ENCODE peak calls at places on chromosomes 2 and 18, in six cellular contexts. One of them, this sample, is unnamed.

GRCh38 chr2:119408221-119408619 is 23.4 kb upstream of the TMEM37 start:
- DNase-seq in IMR-90: no peak
- DNase-seq in mesendoderm: peak; percentile 93
- DNase-seq in neuronal stem cell: no peak
- DNase-seq in H9: peak; percentile 43
- DNase-seq in H1: no peak
- DNase-seq in this sample: no peak

GRCh38 chr2:54545700-54546450 is 89.7 kb downstream of the SPTBN1 start:
- DNase-seq in IMR-90: peak; percentile 67
- DNase-seq in mesendoderm: no peak
- DNase-seq in neuronal stem cell: no peak
- DNase-seq in H9: no peak
- DNase-seq in H1: no peak
- DNase-seq in this sample: peak; percentile 79

GRCh38 chr2:393711-394696 is 106.1 kb upstream of the ALKAL2 start:
- DNase-seq in IMR-90: no peak
- DNase-seq in mesendoderm: peak; percentile 98
- DNase-seq in neuronal stem cell: peak; percentile 12
- DNase-seq in H9: no peak
- DNase-seq in H1: peak; percentile 47
- DNase-seq in this sample: no peak

GRCh38 chr2:69810550-69810949 is 18.9 kb upstream of the GMCL1 start:
- DNase-seq in IMR-90: no peak
- DNase-seq in mesendoderm: no peak
- DNase-seq in neuronal stem cell: no peak
- DNase-seq in H9: no peak
- DNase-seq in H1: no peak
- DNase-seq in this sample: no peak

GRCh38 chr2:238141541-238142318 is 3.3 kb downstream of the KLHL30 start:
- DNase-seq in IMR-90: no peak
- DNase-seq in mesendoderm: no peak
- DNase-seq in neuronal stem cell: no peak
- DNase-seq in H9: no peak
- DNase-seq in H1: no peak
- DNase-seq in this sample: no peak

GRCh38 chr2:5673148-5673860 is 18.9 kb upstream of the SOX11 start:
- DNase-seq in IMR-90: no peak
- DNase-seq in mesendoderm: peak; percentile 33
- DNase-seq in neuronal stem cell: no peak
- DNase-seq in H9: peak; percentile 58
- DNase-seq in H1: no peak
- DNase-seq in this sample: no peak

GRCh38 chr2:186950694-186951093 is 101.7 kb upstream of the ZSWIM2 start:
- DNase-seq in IMR-90: peak; percentile 14
- DNase-seq in mesendoderm: no peak
- DNase-seq in neuronal stem cell: no peak
- DNase-seq in H9: no peak
- DNase-seq in H1: no peak
- DNase-seq in this sample: peak; percentile 83

GRCh38 chr2:40240067-40240466 is 211.8 kb downstream of the SLC8A1 start:
- DNase-seq in IMR-90: peak; percentile 96
- DNase-seq in mesendoderm: no peak
- DNase-seq in neuronal stem cell: no peak
- DNase-seq in H9: no peak
- DNase-seq in H1: no peak
- DNase-seq in this sample: peak; percentile 77

GRCh38 chr2:119158563-119159347 is at the start of gene C1QL2:
- DNase-seq in IMR-90: no peak
- DNase-seq in mesendoderm: peak; percentile 73
- DNase-seq in neuronal stem cell: peak; percentile 42
- DNase-seq in H9: peak; percentile 77
- DNase-seq in H1: no peak
- DNase-seq in this sample: no peak

GRCh38 chr2:64130333-64130732 is 13.9 kb downstream of the PELI1 start:
- DNase-seq in IMR-90: no peak
- DNase-seq in mesendoderm: no peak
- DNase-seq in neuronal stem cell: no peak
- DNase-seq in H9: no peak
- DNase-seq in H1: no peak
- DNase-seq in this sample: no peak

GRCh38 chr2:47964722-47965434 is 58.6 kb upstream of the FBXO11 start:
- DNase-seq in IMR-90: no peak
- DNase-seq in mesendoderm: no peak
- DNase-seq in neuronal stem cell: no peak
- DNase-seq in H9: no peak
- DNase-seq in H1: no peak
- DNase-seq in this sample: no peak

GRCh38 chr18:40874233-40874632 is 1080.8 kb upstream of the PIK3C3 start:
- DNase-seq in IMR-90: peak; percentile 67
- DNase-seq in mesendoderm: no peak
- DNase-seq in neuronal stem cell: no peak
- DNase-seq in H9: no peak
- DNase-seq in H1: no peak
- DNase-seq in this sample: peak; percentile 27

GRCh38 chr2:10329880-10330699 is 27.4 kb downstream of the HPCAL1 start:
- DNase-seq in IMR-90: peak; percentile 67
- DNase-seq in mesendoderm: peak; percentile 65
- DNase-seq in neuronal stem cell: no peak
- DNase-seq in H9: no peak
- DNase-seq in H1: no peak
- DNase-seq in this sample: peak; percentile 67

GRCh38 chr2:46117379-46117778 is 179.8 kb upstream of the EPAS1 start:
- DNase-seq in IMR-90: peak; percentile 67
- DNase-seq in mesendoderm: no peak
- DNase-seq in neuronal stem cell: no peak
- DNase-seq in H9: no peak
- DNase-seq in H1: no peak
- DNase-seq in this sample: no peak

GRCh38 chr2:2939078-2939795 is 438.4 kb downstream of the EIPR1 start:
- DNase-seq in IMR-90: no peak
- DNase-seq in mesendoderm: no peak
- DNase-seq in neuronal stem cell: no peak
- DNase-seq in H9: no peak
- DNase-seq in H1: no peak
- DNase-seq in this sample: no peak

GRCh38 chr2:69817739-69818494 is 11.5 kb upstream of the GMCL1 start:
- DNase-seq in IMR-90: no peak
- DNase-seq in mesendoderm: no peak
- DNase-seq in neuronal stem cell: no peak
- DNase-seq in H9: no peak
- DNase-seq in H1: no peak
- DNase-seq in this sample: no peak

GRCh38 chr2:30293303-30293912 is 62.1 kb downstream of the LBH start:
- DNase-seq in IMR-90: peak; percentile 100
- DNase-seq in mesendoderm: peak; percentile 53
- DNase-seq in neuronal stem cell: no peak
- DNase-seq in H9: no peak
- DNase-seq in H1: no peak
- DNase-seq in this sample: peak; percentile 82

GRCh38 chr18:27094621-27095020 is 90.5 kb downstream of the CHST9 start:
- DNase-seq in IMR-90: no peak
- DNase-seq in mesendoderm: no peak
- DNase-seq in neuronal stem cell: no peak
- DNase-seq in H9: no peak
- DNase-seq in H1: no peak
- DNase-seq in this sample: no peak

GRCh38 chr2:144965172-144965571 is 445.3 kb upstream of the ZEB2 start:
- DNase-seq in IMR-90: no peak
- DNase-seq in mesendoderm: no peak
- DNase-seq in neuronal stem cell: no peak
- DNase-seq in H9: no peak
- DNase-seq in H1: no peak
- DNase-seq in this sample: no peak

GRCh38 chr18:59783138-59783537 is 85.9 kb upstream of the CCBE1 start:
- DNase-seq in IMR-90: peak; percentile 74
- DNase-seq in mesendoderm: peak; percentile 75
- DNase-seq in neuronal stem cell: peak; percentile 23
- DNase-seq in H9: peak; percentile 56
- DNase-seq in H1: no peak
- DNase-seq in this sample: peak; percentile 45

GRCh38 chr2:27765621-27766286 is 5.8 kb upstream of the MRPL33 start:
- DNase-seq in IMR-90: no peak
- DNase-seq in mesendoderm: no peak
- DNase-seq in neuronal stem cell: no peak
- DNase-seq in H9: no peak
- DNase-seq in H1: no peak
- DNase-seq in this sample: no peak

GRCh38 chr18:8943900-8944870 is 158.3 kb upstream of the NDUFV2 start:
- DNase-seq in IMR-90: peak; percentile 94
- DNase-seq in mesendoderm: no peak
- DNase-seq in neuronal stem cell: no peak
- DNase-seq in H9: no peak
- DNase-seq in H1: no peak
- DNase-seq in this sample: peak; percentile 81

GRCh38 chr2:241867776-241868420 is 1.6 kb upstream of the RTP5 start:
- DNase-seq in IMR-90: no peak
- DNase-seq in mesendoderm: no peak
- DNase-seq in neuronal stem cell: no peak
- DNase-seq in H9: no peak
- DNase-seq in H1: no peak
- DNase-seq in this sample: no peak

GRCh38 chr2:73418343-73418742 is 32.7 kb downstream of the ALMS1 start:
- DNase-seq in IMR-90: peak; percentile 91
- DNase-seq in mesendoderm: no peak
- DNase-seq in neuronal stem cell: no peak
- DNase-seq in H9: no peak
- DNase-seq in H1: no peak
- DNase-seq in this sample: peak; percentile 39

GRCh38 chr18:77203851-77204250 is 45.8 kb upstream of the GALR1 start:
- DNase-seq in IMR-90: no peak
- DNase-seq in mesendoderm: no peak
- DNase-seq in neuronal stem cell: no peak
- DNase-seq in H9: no peak
- DNase-seq in H1: no peak
- DNase-seq in this sample: no peak

GRCh38 chr2:175518206-175518605 is 336.7 kb upstream of the ATP5MC3 start:
- DNase-seq in IMR-90: no peak
- DNase-seq in mesendoderm: no peak
- DNase-seq in neuronal stem cell: no peak
- DNase-seq in H9: no peak
- DNase-seq in H1: no peak
- DNase-seq in this sample: no peak

GRCh38 chr18:79794851-79795250 is 2.9 kb upstream of the KCNG2 start:
- DNase-seq in IMR-90: no peak
- DNase-seq in mesendoderm: no peak
- DNase-seq in neuronal stem cell: no peak
- DNase-seq in H9: no peak
- DNase-seq in H1: no peak
- DNase-seq in this sample: no peak

GRCh38 chr2:216721141-216721540 is 25.8 kb upstream of the IGFBP5 start:
- DNase-seq in IMR-90: no peak
- DNase-seq in mesendoderm: no peak
- DNase-seq in neuronal stem cell: no peak
- DNase-seq in H9: no peak
- DNase-seq in H1: no peak
- DNase-seq in this sample: no peak

GRCh38 chr2:240412211-240412830 is 23.1 kb upstream of the GPC1 start:
- DNase-seq in IMR-90: no peak
- DNase-seq in mesendoderm: no peak
- DNase-seq in neuronal stem cell: no peak
- DNase-seq in H9: peak; percentile 32
- DNase-seq in H1: no peak
- DNase-seq in this sample: no peak

GRCh38 chr2:26692814-26693286 is 328 bp downstream of the KCNK3 start:
- DNase-seq in IMR-90: peak; percentile 33
- DNase-seq in mesendoderm: peak; percentile 79
- DNase-seq in neuronal stem cell: no peak
- DNase-seq in H9: peak; percentile 64
- DNase-seq in H1: peak; percentile 25
- DNase-seq in this sample: peak; percentile 45
- H2BK15ac ChIP-seq in IMR-90: no peak overlapping the region
- H2BK15ac ChIP-seq in mesendoderm: no peak overlapping the region
- H2BK15ac ChIP-seq in neuronal stem cell: no peak overlapping the region
- H2BK15ac ChIP-seq in H9: no peak overlapping the region
- H2BK15ac ChIP-seq in H1: no peak overlapping the region
- H2BK15ac ChIP-seq in this sample: peak overlapping the region; percentile 48

GRCh38 chr18:12657849-12658829 is at the start of gene SPIRE1:
- DNase-seq in IMR-90: peak; percentile 52
- DNase-seq in mesendoderm: peak; percentile 76
- DNase-seq in neuronal stem cell: peak; percentile 71
- DNase-seq in H9: peak; percentile 71
- DNase-seq in H1: no peak
- DNase-seq in this sample: peak; percentile 71
- H2AK5ac ChIP-seq in IMR-90: no peak within 1 kb of the TSS
- H2AK5ac ChIP-seq in mesendoderm: no peak within 1 kb of the TSS
- H2AK5ac ChIP-seq in neuronal stem cell: no peak within 1 kb of the TSS
- H2AK5ac ChIP-seq in H9: no peak within 1 kb of the TSS
- H2AK5ac ChIP-seq in H1: no peak within 1 kb of the TSS
- H2AK5ac ChIP-seq in this sample: no peak within 1 kb of the TSS

DNA sequence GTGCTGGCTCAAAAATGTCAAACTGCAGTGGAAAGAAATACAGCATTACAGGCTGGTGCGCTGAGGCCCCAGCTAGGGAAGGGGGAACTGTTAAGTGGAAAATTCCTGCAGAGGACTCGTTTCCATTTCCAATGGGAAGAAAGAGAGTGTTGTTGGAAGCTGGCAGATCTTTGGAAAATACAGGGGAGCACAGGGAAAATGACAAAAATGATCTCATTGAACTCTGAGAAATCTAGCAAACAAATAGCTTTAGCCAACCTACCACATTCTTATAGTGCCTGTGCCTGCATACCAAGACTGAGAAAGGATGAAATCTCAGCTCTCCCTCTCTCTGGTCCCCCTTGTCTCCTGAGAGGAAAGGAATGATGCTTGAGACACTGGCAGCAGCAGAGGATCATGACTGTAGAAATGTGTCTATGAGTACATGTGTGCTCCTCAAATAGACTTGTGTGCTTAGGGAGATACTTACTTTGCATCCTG is 632.5 kb downstream of the NYAP2 start:
- DNase-seq in IMR-90: peak; percentile 44
- DNase-seq in mesendoderm: peak; percentile 72
- DNase-seq in neuronal stem cell: peak; percentile 27
- DNase-seq in H9: no peak
- DNase-seq in H1: no peak
- DNase-seq in this sample: peak; percentile 62
- H2BK15ac ChIP-seq in IMR-90: peak overlapping the region; percentile 35
- H2BK15ac ChIP-seq in mesendoderm: no peak overlapping the region
- H2BK15ac ChIP-seq in neuronal stem cell: no peak overlapping the region
- H2BK15ac ChIP-seq in H9: no peak overlapping the region
- H2BK15ac ChIP-seq in H1: no peak overlapping the region
- H2BK15ac ChIP-seq in this sample: no peak overlapping the region

GRCh38 chr2:127593228-127594115 is 52.5 kb upstream of the GPR17 start:
- DNase-seq in IMR-90: no peak
- DNase-seq in mesendoderm: no peak
- DNase-seq in neuronal stem cell: no peak
- DNase-seq in H9: no peak
- DNase-seq in H1: no peak
- DNase-seq in this sample: no peak

GRCh38 chr2:127590386-127591190 is 55.1 kb downstream of the MYO7B start:
- DNase-seq in IMR-90: no peak
- DNase-seq in mesendoderm: no peak
- DNase-seq in neuronal stem cell: no peak
- DNase-seq in H9: no peak
- DNase-seq in H1: no peak
- DNase-seq in this sample: no peak

GRCh38 chr2:127594116-127594591 is 51.8 kb upstream of the GPR17 start:
- DNase-seq in IMR-90: no peak
- DNase-seq in mesendoderm: no peak
- DNase-seq in neuronal stem cell: no peak
- DNase-seq in H9: no peak
- DNase-seq in H1: no peak
- DNase-seq in this sample: no peak

GRCh38 chr2:127591221-127591923 is 54.6 kb upstream of the GPR17 start:
- DNase-seq in IMR-90: peak; percentile 51
- DNase-seq in mesendoderm: peak; percentile 94
- DNase-seq in neuronal stem cell: peak; percentile 65
- DNase-seq in H9: peak; percentile 92
- DNase-seq in H1: peak; percentile 68
- DNase-seq in this sample: peak; percentile 62

GRCh38 chr2:127592761-127593227 is 53.2 kb upstream of the GPR17 start:
- DNase-seq in IMR-90: no peak
- DNase-seq in mesendoderm: no peak
- DNase-seq in neuronal stem cell: no peak
- DNase-seq in H9: peak; percentile 19
- DNase-seq in H1: no peak
- DNase-seq in this sample: no peak
- H2AK5ac ChIP-seq in IMR-90: no peak overlapping the region
- H2AK5ac ChIP-seq in mesendoderm: no peak overlapping the region
- H2AK5ac ChIP-seq in neuronal stem cell: peak overlapping the region; percentile 84
- H2AK5ac ChIP-seq in H9: no peak overlapping the region
- H2AK5ac ChIP-seq in H1: no peak overlapping the region
- H2AK5ac ChIP-seq in this sample: no peak overlapping the region